ENCODE peak calls at places on chromosomes 16 and 17, in eight cellular contexts. N is breast epithelium, G is HL-60, D is IMR-90, Z is psoas muscle, W is heart right ventricle, Y is fibroblast of lung, V is cardiac muscle cell. L is an unnamed sample.

GRCh38 chr16:14444979-14445810 is 184.9 kb downstream of the PARN start:
- DNase-seq in N (no peak), G (no peak), D (no peak), Z (no peak), W (no peak), Y (no peak), V (no peak), L (no peak)

GRCh38 chr17:7651959-7652658 is 1.4 kb downstream of the ATP1B2 start:
- DNase-seq in N (no peak), G (no peak), D (no peak), Z (no peak), W (no peak), Y (no peak), V (no peak), L (no peak)

GRCh38 chr17:41500131-41500911 is 5.1 kb downstream of the KRT13 start:
- DNase-seq in N (no peak), G (no peak), D (peak; percentile 76), Z (no peak), W (no peak), Y (no peak), V (peak; percentile 41), L (peak; percentile 80)

GRCh38 chr16:12318661-12319463 is 342.3 kb downstream of the SNX29 start:
- DNase-seq in N (no peak), G (no peak), D (peak; percentile 24), Z (no peak), W (no peak), Y (no peak), V (no peak), L (no peak)

GRCh38 chr16:46844771-46845170 is 13.8 kb upstream of the C16orf87 start:
- DNase-seq in N (no peak), G (no peak), D (peak; percentile 79), Z (no peak), W (no peak), Y (peak; percentile 54), V (no peak), L (no peak)

GRCh38 chr16:62545039-62545438 is 508.8 kb upstream of the CDH8 start:
- DNase-seq in N (no peak), G (no peak), D (no peak), Z (no peak), W (no peak), Y (no peak), V (no peak), L (no peak)

GRCh38 chr16:85903576-85903975 is 4.6 kb downstream of the IRF8 start:
- DNase-seq in N (no peak), G (no peak), D (no peak), Z (no peak), W (no peak), Y (no peak), V (no peak), L (no peak)

GRCh38 chr16:88723911-88724310 is 17.6 kb downstream of the CTU2 start:
- DNase-seq in N (no peak), G (no peak), D (no peak), Z (no peak), W (no peak), Y (no peak), V (no peak), L (no peak)

GRCh38 chr16:83137326-83137770 is 510.6 kb downstream of the CDH13 start:
- DNase-seq in N (no peak), G (no peak), D (peak; percentile 83), Z (no peak), W (no peak), Y (peak; percentile 82), V (peak; percentile 89), L (peak; percentile 11)

GRCh38 chr17:62781826-62782225 is 26.3 kb downstream of the MARCHF10 start:
- DNase-seq in N (no peak), G (peak; percentile 48), D (peak; percentile 36), Z (no peak), W (no peak), Y (peak; percentile 70), V (peak; percentile 53), L (peak; percentile 83)

GRCh38 chr17:8467527-8467926 is 31.8 kb downstream of the NDEL1 start:
- DNase-seq in N (no peak), G (no peak), D (no peak), Z (no peak), W (no peak), Y (no peak), V (no peak), L (no peak)

GRCh38 chr17:64240741-64241347 is 22.2 kb downstream of the TEX2 start:
- DNase-seq in N (no peak), G (no peak), D (peak; percentile 93), Z (peak; percentile 79), W (peak; percentile 34), Y (peak; percentile 91), V (peak; percentile 68), L (peak; percentile 26)

GRCh38 chr16:3456374-3456773 is 12.9 kb downstream of the NAA60 start:
- DNase-seq in N (no peak), G (peak; percentile 59), D (peak; percentile 8), Z (no peak), W (no peak), Y (no peak), V (peak; percentile 56), L (no peak)

GRCh38 chr16:3020604-3021448 is 658 bp downstream of the TNFRSF12A start:
- DNase-seq in N (peak; percentile 91), G (peak; percentile 15), D (peak; percentile 89), Z (peak; percentile 91), W (peak; percentile 77), Y (peak; percentile 85), V (peak; percentile 86), L (peak; percentile 91)

GRCh38 chr17:72139213-72139612 is 18.4 kb downstream of the SOX9 start:
- DNase-seq in N (no peak), G (no peak), D (peak; percentile 85), Z (no peak), W (no peak), Y (no peak), V (no peak), L (no peak)

GRCh38 chr16:30053376-30054015 is 12.1 kb upstream of the ALDOA start:
- DNase-seq in N (no peak), G (no peak), D (peak; percentile 57), Z (no peak), W (no peak), Y (no peak), V (peak; percentile 77), L (peak; percentile 70)

GRCh38 chr17:81241648-81242420 is 2.7 kb downstream of the NDUFAF8 start:
- DNase-seq in N (peak; percentile 55), G (peak; percentile 69), D (peak; percentile 13), Z (peak; percentile 62), W (peak; percentile 60), Y (peak; percentile 30), V (peak; percentile 48), L (no peak)

GRCh38 chr17:58176200-58176599 is 9.4 kb downstream of the OR4D2 start:
- DNase-seq in N (no peak), G (no peak), D (peak; percentile 25), Z (no peak), W (no peak), Y (peak; percentile 12), V (peak; percentile 39), L (no peak)

GRCh38 chr17:17269926-17270773 is 10.9 kb downstream of the COPS3 start:
- DNase-seq in N (no peak), G (no peak), D (no peak), Z (no peak), W (no peak), Y (no peak), V (no peak), L (no peak)
- TF ChIP-seq CTCF in N (no peak), G (no peak), D (no peak), Z (no peak), W (peak; percentile 27), Y (peak; percentile 23), V (peak; percentile 37), L (peak; percentile 29)

GRCh38 chr16:87366288-87366687 is 17.3 kb downstream of the FBXO31 start:
- DNase-seq in N (no peak), G (no peak), D (no peak), Z (no peak), W (no peak), Y (no peak), V (no peak), L (no peak)

GRCh38 chr16:87368029-87368765 is 15.4 kb downstream of the FBXO31 start:
- DNase-seq in N (no peak), G (no peak), D (no peak), Z (no peak), W (no peak), Y (no peak), V (no peak), L (no peak)

GRCh38 chr16:87367556-87367955 is 16.0 kb downstream of the FBXO31 start:
- DNase-seq in N (no peak), G (no peak), D (no peak), Z (no peak), W (no peak), Y (no peak), V (no peak), L (no peak)

GRCh38 chr16:87365021-87365713 is 18.4 kb downstream of the FBXO31 start:
- DNase-seq in N (no peak), G (no peak), D (no peak), Z (no peak), W (no peak), Y (no peak), V (no peak), L (no peak)

DNA sequence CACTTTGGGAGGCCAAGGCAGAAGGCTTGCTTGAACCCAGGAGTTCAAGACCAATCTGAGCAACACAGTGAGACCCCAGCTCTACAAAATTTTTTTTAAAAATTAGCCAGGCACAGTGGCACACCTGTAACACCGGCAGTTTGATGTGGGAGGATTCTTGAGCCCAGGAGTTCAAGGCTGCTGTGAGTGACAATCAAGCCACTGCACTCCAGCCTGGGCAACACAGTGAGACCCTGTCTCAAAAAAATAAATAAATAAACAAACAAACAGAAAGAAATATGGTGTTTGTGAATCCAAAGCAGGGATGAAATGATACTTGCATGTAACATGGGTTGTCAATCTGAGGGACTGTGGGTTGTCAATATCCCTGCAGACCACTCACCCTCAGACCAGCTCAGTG is 16.6 kb downstream of the FBXO31 start:
- DNase-seq in N (no peak), G (no peak), D (no peak), Z (no peak), W (no peak), Y (no peak), V (no peak), L (no peak)
- H3K27ac ChIP-seq in N (no peak overlapping the region), G (no peak overlapping the region), D (no peak overlapping the region), Z (no peak overlapping the region), W (no peak overlapping the region), Y (no peak overlapping the region), V (no peak overlapping the region), L (peak overlapping the region; percentile 24)

GRCh38 chr17:792277-792676 is 10.1 kb downstream of the MRM3 start:
- DNase-seq in N (no peak), G (no peak), D (peak; percentile 56), Z (no peak), W (no peak), Y (peak; percentile 32), V (no peak), L (no peak)
- TF ChIP-seq CTCF in N (no peak), G (no peak), D (no peak), Z (no peak), W (no peak), Y (no peak), V (no peak), L (no peak)

DNA sequence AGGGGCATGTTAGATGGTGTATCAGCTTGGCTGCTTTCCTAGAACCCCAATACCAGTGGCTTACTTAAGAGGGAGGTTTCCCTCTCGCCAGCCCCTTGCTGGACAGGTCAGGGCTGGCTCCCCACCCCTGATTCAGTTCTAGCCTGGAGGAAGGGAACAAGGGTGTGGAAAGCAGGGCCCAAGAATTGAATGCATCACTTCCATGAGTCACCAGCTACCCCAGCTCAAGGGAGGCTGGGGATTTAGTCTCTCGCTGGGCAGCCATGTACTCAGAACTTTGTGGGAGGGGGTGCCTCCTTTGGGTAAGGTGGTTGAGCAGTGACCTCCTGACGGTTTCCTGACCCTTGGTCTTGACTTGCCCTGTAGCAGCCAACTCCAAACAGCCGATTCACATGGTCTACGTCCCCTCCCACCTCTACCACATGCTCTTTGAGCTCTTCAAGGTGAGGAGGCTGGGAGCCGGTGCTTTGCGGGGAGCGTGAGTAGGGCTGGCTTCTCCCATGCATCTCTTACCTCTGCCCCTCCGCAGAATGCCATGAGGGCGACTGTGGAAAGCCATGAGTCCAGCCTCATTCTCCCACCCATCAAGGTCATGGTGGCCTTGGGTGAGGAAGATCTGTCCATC is 12.8 kb downstream of the PDK2 start:
- DNase-seq in N (no peak), G (no peak), D (peak; percentile 69), Z (no peak), W (no peak), Y (peak; percentile 47), V (no peak), L (peak; percentile 91)
- H3K27ac ChIP-seq in N (no peak overlapping the region), G (no peak overlapping the region), D (no peak overlapping the region), Z (peak overlapping the region; percentile 98), W (peak overlapping the region; percentile 8), Y (no peak overlapping the region), V (peak overlapping the region; percentile 82), L (peak overlapping the region; percentile 91)